ENCODE peak calls at places on chromosomes 4 and X, in four cellular contexts. R is germinal center; O is activated T-cell treated with anti-CD3 and anti-CD28 coated beads, Interleukin-2, amount 50 U/mL, for 1 hour; V is endodermal cell. Q is an unnamed sample.
A peak's percentile ranks its signal among the peaks of the same experiment; 100 is the strongest.

GRCh38 chr4:108372678-108373077 is 203.9 kb upstream of the LEF1 start:
- DNase-seq in R (no peak), O (no peak), V (no peak), Q (peak; percentile 12)

GRCh38 chr4:126697748-126698147 is 935.0 kb upstream of the INTU start:
- DNase-seq in R (no peak), V (no peak), O (no peak), Q (no peak)

GRCh38 chr4:158538911-158539310 is 17.2 kb downstream of the RXFP1 start:
- DNase-seq in O (no peak), V (no peak), R (no peak), Q (no peak)

GRCh38 chrX:9211269-9211668 is 177.3 kb upstream of the FAM9B start:
- DNase-seq in O (no peak), V (no peak), R (no peak), Q (no peak)

GRCh38 chr4:143083811-143084472 is 100.8 kb upstream of the USP38 start:
- DNase-seq in V (no peak), O (no peak), R (no peak), Q (no peak)

GRCh38 chrX:112844250-112844649 is 3.6 kb upstream of the AMOT start:
- DNase-seq in R (no peak), V (no peak), O (no peak), Q (no peak)

GRCh38 chr4:105280338-105280809 is 133.7 kb downstream of the TET2 start:
- DNase-seq in V (no peak), O (no peak), R (no peak), Q (no peak)

GRCh38 chr4:7291372-7292135 is 99.2 kb downstream of the SORCS2 start:
- DNase-seq in R (no peak), V (no peak), O (no peak), Q (no peak)

GRCh38 chr4:122341906-122342305 is 36.9 kb upstream of the ADAD1 start:
- DNase-seq in O (no peak), R (no peak), V (no peak), Q (no peak)

GRCh38 chr4:77629885-77630284 is 24.3 kb downstream of the CXCL13 start:
- DNase-seq in V (no peak), O (no peak), R (no peak), Q (no peak)

GRCh38 chr4:128858875-128859696 is 49.6 kb downstream of the JADE1 start:
- DNase-seq in R (no peak), O (no peak), V (no peak), Q (no peak)

GRCh38 chr4:77052352-77052751 is 23.4 kb downstream of the CCNI start:
- DNase-seq in O (peak; percentile 68), V (peak; percentile 92), R (no peak), Q (peak; percentile 67)

GRCh38 chr4:89397464-89397863 is 89.9 kb upstream of the GPRIN3 start:
- DNase-seq in V (no peak), R (no peak), O (no peak), Q (no peak)

GRCh38 chrX:68627986-68628385 is 19.5 kb upstream of the STARD8 start:
- DNase-seq in V (no peak), R (no peak), O (no peak), Q (no peak)

GRCh38 chr4:8737601-8738279 is 133.9 kb downstream of the HMX1 start:
- DNase-seq in O (no peak), V (no peak), R (no peak), Q (no peak)

GRCh38 chr4:87213425-87213824 is 7.0 kb downstream of the KLHL8 start:
- DNase-seq in V (no peak), O (no peak), R (no peak), Q (no peak)

GRCh38 chr4:156293657-156294297 is 340.1 kb upstream of the CTSO start:
- DNase-seq in O (no peak), R (no peak), V (no peak), Q (no peak)

GRCh38 chr4:173237152-173237551 is 68.5 kb downstream of the GALNT7 start:
- DNase-seq in R (no peak), O (no peak), V (no peak), Q (no peak)

GRCh38 chrX:66074920-66075879 is 35.3 kb upstream of the VSIG4 start:
- DNase-seq in O (peak; percentile 33), V (no peak), R (no peak), Q (no peak)

GRCh38 chr4:6526171-6526570 is 48.8 kb upstream of the MAN2B2 start:
- DNase-seq in O (no peak), V (no peak), R (no peak), Q (no peak)

Q was measured in OCI-LY7.